ENCODE peak calls at places on chromosomes 2 and 18, in five cellular contexts. M, P, W, R and O are unnamed samples.

GRCh38 chr2:178990533-178991241 is 59.2 kb downstream of the CCDC141 start:
- DNase-seq in M (no peak), P (no peak), W (no peak), R (no peak), O (no peak)

GRCh38 chr2:239041062-239041461 is 193.2 kb downstream of the TWIST2 start:
- DNase-seq in M (no peak), P (no peak), W (no peak), R (no peak), O (no peak)

GRCh38 chr2:73244580-73244979 is 10.5 kb downstream of the CCT7 start:
- DNase-seq in M (no peak), P (no peak), W (no peak), R (no peak), O (no peak)

GRCh38 chr2:42848270-42848669 is 55.9 kb upstream of the HAAO start:
- DNase-seq in M (no peak), P (no peak), W (no peak), R (no peak), O (no peak)

GRCh38 chr18:44246001-44246400 is 434.7 kb upstream of the SETBP1 start:
- DNase-seq in M (no peak), P (no peak), W (no peak), R (no peak), O (no peak)

GRCh38 chr2:43106767-43107527 is 119.5 kb downstream of the ZFP36L2 start:
- DNase-seq in M (peak; percentile 60), P (no peak), W (peak; percentile 84), R (no peak), O (no peak)

GRCh38 chr18:10739152-10739551 is 213.3 kb downstream of the NAPG start:
- DNase-seq in M (no peak), P (no peak), W (no peak), R (no peak), O (no peak)

GRCh38 chr2:163640542-163641195 is 95.1 kb downstream of the FIGN start:
- DNase-seq in M (no peak), P (no peak), W (no peak), R (no peak), O (no peak)

GRCh38 chr2:134917958-134918517 is 584 bp upstream of the CCNT2 start:
- DNase-seq in M (peak; percentile 92), P (peak; percentile 91), W (peak; percentile 80), R (peak; percentile 88), O (peak; percentile 80)

GRCh38 chr2:182573553-182573952 is 142.5 kb upstream of the DNAJC10 start:
- DNase-seq in M (no peak), P (no peak), W (no peak), R (no peak), O (no peak)

GRCh38 chr2:108640731-108641130 is 78.6 kb upstream of the RANBP2 start:
- DNase-seq in M (no peak), P (no peak), W (no peak), R (no peak), O (no peak)